ENCODE peak calls at places on chromosomes 5 and 9, in five cellular contexts. Y is mesenchymal stem cell, W is H9, R is H1, E is neuronal stem cell. L is an unnamed sample.

GRCh38 chr9:128203842-128204551 is 818 bp downstream of the DNM1 start:
- DNase-seq in W (peak), E (peak), Y (peak), R (peak), L (no peak)

GRCh38 chr5:143648696-143649095 is 163.3 kb upstream of the HMHB1 start:
- DNase-seq in E (no peak), Y (no peak), W (no peak), R (no peak), L (no peak)

GRCh38 chr9:4780651-4781050 is 12.1 kb upstream of the RCL1 start:
- DNase-seq in R (peak), Y (no peak), W (no peak), E (no peak), L (no peak)

GRCh38 chr5:170266570-170267379 is 30.8 kb downstream of the LCP2 start:
- DNase-seq in W (no peak), E (no peak), R (peak), Y (no peak), L (no peak)

GRCh38 chr5:154722936-154723335 is 32.2 kb upstream of the LARP1 start:
- DNase-seq in Y (no peak), E (no peak), R (no peak), W (no peak), L (no peak)

GRCh38 chr9:113463418-113464285 is at the start of gene RGS3:
- DNase-seq in W (peak), Y (no peak), R (peak), E (peak), L (no peak)

GRCh38 chr9:136103651-136104487 is 8.8 kb upstream of the NACC2 start:
- DNase-seq in E (no peak), Y (no peak), W (peak), R (peak), L (no peak)

GRCh38 chr5:111697881-111698757 is 58.9 kb downstream of the NREP start:
- DNase-seq in E (no peak), Y (peak), R (no peak), W (peak), L (no peak)

GRCh38 chr9:567128-567745 is 274.3 kb upstream of the DMRT1 start:
- DNase-seq in E (no peak), Y (no peak), R (no peak), W (no peak), L (no peak)

GRCh38 chr9:78783743-78784142 is 486.8 kb downstream of the PSAT1 start:
- DNase-seq in E (no peak), W (no peak), R (no peak), Y (no peak), L (no peak)

GRCh38 chr5:374631-375335 is 53.3 kb downstream of the AHRR start:
- DNase-seq in E (no peak), R (peak), Y (no peak), W (peak), L (no peak)

GRCh38 chr9:94799578-94800264 is 73.2 kb downstream of the AOPEP start:
- DNase-seq in E (no peak), Y (peak), R (no peak), W (no peak), L (peak)

GRCh38 chr9:17005085-17005484 is 129.8 kb upstream of the CNTLN start:
- DNase-seq in R (no peak), W (peak), Y (peak), E (no peak), L (no peak)

GRCh38 chr9:69549310-69550202 is 122.6 kb downstream of the APBA1 start:
- DNase-seq in R (no peak), Y (peak), E (no peak), W (no peak), L (no peak)

GRCh38 chr9:99347556-99347955 is 125.5 kb downstream of the SEC61B start:
- DNase-seq in Y (no peak), E (no peak), W (no peak), R (no peak), L (no peak)

GRCh38 chr5:176770431-176770830 is 39.9 kb upstream of the UNC5A start:
- DNase-seq in Y (no peak), W (peak), E (no peak), R (no peak), L (no peak)

GRCh38 chr5:113232246-113232645 is 202.5 kb downstream of the TSSK1B start:
- DNase-seq in W (no peak), R (peak), E (no peak), Y (no peak), L (no peak)

GRCh38 chr5:181045316-181045715 is 5.2 kb downstream of the BTNL9 start:
- DNase-seq in Y (no peak), R (no peak), W (no peak), E (no peak), L (no peak)

GRCh38 chr5:135139397-135140134 is 105.5 kb upstream of the PITX1 start:
- DNase-seq in R (no peak), Y (peak), W (no peak), E (no peak), L (peak)

GRCh38 chr5:62605638-62606037 is 27.0 kb downstream of the LRRC70 start:
- DNase-seq in E (no peak), R (no peak), W (no peak), Y (no peak), L (no peak)

GRCh38 chr5:164688437-164688836 is 1183.0 kb downstream of the MAT2B start:
- DNase-seq in E (no peak), W (no peak), R (no peak), Y (no peak), L (no peak)

GRCh38 chr9:86938780-86939179 is 8.5 kb downstream of the GAS1 start:
- DNase-seq in W (no peak), R (no peak), E (no peak), Y (no peak), L (no peak)

GRCh38 chr5:32443541-32444190 is 874 bp downstream of the ZFR start:
- DNase-seq in E (peak), W (peak), Y (peak), R (peak), L (peak)

GRCh38 chr9:96853711-96854072 is 622 bp downstream of the ZNF782 start:
- DNase-seq in E (no peak), Y (peak), W (no peak), R (no peak), L (no peak)

GRCh38 chr5:125336401-125336800 is 590.0 kb upstream of the ZNF608 start:
- DNase-seq in W (no peak), R (no peak), Y (peak), E (no peak), L (no peak)

GRCh38 chr5:120093178-120093577 is 370.9 kb upstream of the PRR16 start:
- DNase-seq in R (no peak), W (peak), Y (no peak), E (no peak), L (no peak)

GRCh38 chr5:67998709-67999251 is 216.8 kb upstream of the PIK3R1 start:
- DNase-seq in Y (peak), E (no peak), R (no peak), W (peak), L (peak)

GRCh38 chr5:115374057-115374775 is 77.8 kb upstream of the CCDC112 start:
- DNase-seq in R (no peak), E (no peak), W (no peak), Y (no peak), L (no peak)

GRCh38 chr5:174217527-174217926 is 172.0 kb downstream of the NSG2 start:
- DNase-seq in W (no peak), E (no peak), R (no peak), Y (no peak), L (no peak)

GRCh38 chr9:130662099-130662926 is 2.1 kb upstream of the PRDM12 start:
- DNase-seq in Y (no peak), E (no peak), R (no peak), W (peak), L (no peak)

GRCh38 chr5:68368280-68368679 is 152.7 kb downstream of the PIK3R1 start:
- DNase-seq in R (no peak), Y (no peak), E (no peak), W (no peak), L (no peak)

GRCh38 chr5:54995168-54995567 is 9.8 kb upstream of the ESM1 start:
- DNase-seq in R (no peak), E (no peak), Y (no peak), W (no peak), L (no peak)

GRCh38 chr5:102622244-102622643 is 123.4 kb upstream of the SLCO6A1 start:
- DNase-seq in R (no peak), Y (peak), E (no peak), W (no peak), L (no peak)

GRCh38 chr9:75378036-75378435 is 289.7 kb downstream of the OSTF1 start:
- DNase-seq in W (no peak), R (no peak), E (no peak), Y (no peak), L (peak)

GRCh38 chr5:19733612-19734495 is 254.1 kb downstream of the CDH18 start:
- DNase-seq in R (peak), E (no peak), Y (no peak), W (peak), L (no peak)

GRCh38 chr5:53480474-53481353 is at the start of gene FST:
- DNase-seq in Y (peak), W (peak), E (peak), R (peak), L (peak)

GRCh38 chr5:53479656-53480473 is 564 bp upstream of the FST start:
- DNase-seq in R (peak), Y (peak), E (peak), W (peak), L (peak)

GRCh38 chr5:53481887-53482716 is 1.7 kb downstream of the FST start:
- DNase-seq in E (peak), R (peak), W (peak), Y (peak), L (peak)

GRCh38 chr5:53482717-53483638 is 2.5 kb downstream of the FST start:
- DNase-seq in Y (peak), W (peak), R (peak), E (peak), L (peak)

GRCh38 chr5:53481354-53481886 is 991 bp downstream of the FST start:
- DNase-seq in Y (peak), R (no peak), W (no peak), E (no peak), L (no peak)
- H3K18ac ChIP-seq in Y (peak), R (no peak), W (no peak), E (no peak), L (peak)

DNA sequence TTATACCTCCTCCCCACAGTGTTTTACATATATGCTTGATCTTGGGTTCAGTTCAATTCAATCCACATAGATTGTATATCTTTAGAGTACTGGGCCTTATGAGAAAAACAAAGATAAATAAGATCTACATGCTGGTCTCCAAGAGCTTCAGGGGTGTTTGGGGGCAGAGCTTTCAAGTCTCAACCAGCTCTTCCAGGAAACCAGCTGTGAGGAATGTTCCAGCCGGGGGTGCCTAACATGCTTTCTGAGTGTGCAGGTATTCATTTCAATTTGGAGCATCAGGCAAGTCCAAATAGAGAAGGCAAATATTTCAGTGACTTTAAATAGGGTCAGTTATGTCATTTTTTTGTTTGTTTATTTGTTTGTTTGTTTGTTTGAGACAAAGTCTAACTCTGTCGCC is 5.7 kb upstream of the RAPGEF1 start:
- DNase-seq in E (no peak), Y (no peak), R (no peak), W (no peak), L (peak)
- H3K27ac ChIP-seq in E (no peak), Y (no peak), R (no peak), W (no peak), L (peak)

GRCh38 chr5:71782771-71783770 is 64.0 kb downstream of the CARTPT start:
- DNase-seq in R (peak), Y (peak), E (peak), W (peak), L (peak)

GRCh38 chr5:71778678-71779276 is 59.7 kb downstream of the CARTPT start:
- DNase-seq in Y (peak), R (no peak), E (peak), W (no peak), L (no peak)

GRCh38 chr5:71783891-71784290 is 64.8 kb downstream of the CARTPT start:
- DNase-seq in R (no peak), E (no peak), W (no peak), Y (no peak), L (no peak)

GRCh38 chr5:71780597-71780996 is 61.5 kb downstream of the CARTPT start:
- DNase-seq in R (no peak), W (no peak), E (no peak), Y (no peak), L (no peak)

DNA sequence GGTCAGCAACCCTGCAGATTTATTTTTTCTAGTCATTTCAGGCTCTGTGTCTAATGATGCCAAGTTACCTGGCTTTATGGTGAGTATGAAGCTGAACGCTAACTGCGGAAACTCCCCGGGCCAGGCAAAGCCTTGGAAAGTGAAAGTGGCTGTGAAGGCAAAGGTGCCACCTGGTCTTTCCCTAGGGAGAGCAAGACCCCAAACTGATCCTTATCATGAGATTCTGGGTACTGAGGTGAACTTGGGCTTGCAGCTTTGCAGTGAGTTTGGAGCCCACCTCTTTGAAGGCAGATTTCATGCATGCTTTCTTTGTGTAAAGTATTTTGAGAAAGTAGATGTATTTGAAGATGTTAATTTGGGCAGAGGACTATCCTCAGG is 63.3 kb downstream of the CARTPT start:
- DNase-seq in Y (no peak), E (no peak), R (no peak), W (no peak), L (no peak)
- H2AK5ac ChIP-seq in Y (no peak), E (no peak), R (no peak), W (no peak), L (no peak)

GRCh38 chr5:39156082-39156481 is 63.3 kb downstream of the FYB1 start:
- DNase-seq in Y (no peak), E (no peak), W (no peak), R (no peak), L (no peak)
- H3K18ac ChIP-seq in Y (no peak), E (no peak), W (no peak), R (no peak), L (no peak)

GRCh38 chr5:142013734-142014495 is 1.1 kb upstream of the GNPDA1 start:
- DNase-seq in E (no peak), Y (peak), R (no peak), W (no peak), L (peak)

GRCh38 chr5:142012792-142013388 is at the start of gene GNPDA1:
- DNase-seq in E (no peak), Y (peak), R (peak), W (peak), L (peak)

GRCh38 chr5:142016576-142016975 is 3.7 kb upstream of the GNPDA1 start:
- DNase-seq in R (no peak), W (no peak), E (no peak), Y (no peak), L (no peak)

GRCh38 chr5:142015781-142016533 is 3.1 kb upstream of the GNPDA1 start:
- DNase-seq in R (no peak), E (no peak), W (no peak), Y (peak), L (no peak)

DNA sequence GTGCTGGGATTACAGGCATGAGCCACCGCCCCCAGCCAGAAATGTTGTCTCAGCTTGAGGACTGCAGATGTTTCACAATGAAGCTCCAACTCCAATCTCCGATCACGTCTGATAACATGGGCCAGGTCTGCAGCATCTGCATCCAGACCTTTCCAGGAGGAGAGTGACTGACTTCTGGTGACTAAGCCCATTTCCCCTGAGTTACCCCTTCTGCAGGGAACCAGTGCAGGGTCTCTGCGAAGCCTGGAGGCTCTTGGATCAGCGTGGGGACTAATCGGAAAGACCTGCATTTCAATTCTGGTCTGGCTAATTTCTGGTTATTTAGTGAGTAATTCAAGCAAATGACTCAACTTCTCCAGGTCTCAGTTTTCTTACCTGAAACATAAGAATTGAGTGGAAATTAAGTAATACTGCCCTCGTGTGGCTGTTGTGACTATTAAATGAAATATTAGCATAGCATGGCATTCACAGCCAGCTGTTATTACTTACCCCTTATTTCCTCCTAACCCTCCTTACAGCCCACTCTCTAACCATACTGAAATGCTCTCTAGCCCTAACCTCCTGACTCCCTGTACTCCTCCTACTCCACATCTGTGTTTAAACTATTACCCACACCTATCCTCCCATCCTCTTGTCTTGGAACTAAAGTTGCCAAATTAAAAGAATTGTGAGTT is 2.2 kb upstream of the GNPDA1 start:
- DNase-seq in R (peak), W (no peak), E (no peak), Y (peak), L (peak)
- H3K27ac ChIP-seq in R (no peak), W (no peak), E (no peak), Y (peak), L (no peak)